ENCODE peak calls at places on chromosome 7, in ten cellular contexts. K, I, J, G, P, R, D, V, W and L are unnamed samples. For H3K4me1, the result is how much of the 10 kb centered on the place peaks cover.

GRCh38 chr7:12490105-12490688 is 80.3 kb upstream of the SCIN start:
- DNase-seq in R (no peak), V (peak), I (no peak), W (peak), D (peak), J (peak), G (no peak), K (no peak), P (no peak), L (no peak)

GRCh38 chr7:134315679-134316538 is 821 bp downstream of the SLC35B4 start:
- DNase-seq in D (no peak), R (no peak), G (no peak), V (peak), I (peak), J (peak), P (peak), W (peak), K (no peak), L (no peak)

GRCh38 chr7:101402081-101402779 is 39.6 kb downstream of the COL26A1 start:
- DNase-seq in J (peak), R (no peak), G (no peak), P (no peak), K (no peak), D (no peak), W (peak), V (no peak), I (peak), L (no peak)

GRCh38 chr7:80732635-80733034 is 94.2 kb downstream of the CD36 start:
- DNase-seq in R (no peak), I (no peak), J (no peak), D (no peak), W (peak), G (no peak), V (peak), P (no peak), K (no peak), L (no peak)

GRCh38 chr7:106071356-106071998 is 40.6 kb downstream of the SYPL1 start:
- DNase-seq in R (no peak), I (peak), W (no peak), G (peak), D (no peak), V (peak), K (no peak), J (peak), P (no peak), L (no peak)

GRCh38 chr7:119685906-119686305 is 587.1 kb upstream of the KCND2 start:
- DNase-seq in I (no peak), K (no peak), W (no peak), D (no peak), R (no peak), J (no peak), P (no peak), V (no peak), G (no peak), L (no peak)

GRCh38 chr7:106239406-106239805 is 45.4 kb downstream of the NAMPT start:
- DNase-seq in I (no peak), W (no peak), V (no peak), R (no peak), K (no peak), G (no peak), D (no peak), P (no peak), J (no peak), L (no peak)

GRCh38 chr7:95255691-95256090 is 68.6 kb downstream of the PON1 start:
- DNase-seq in D (no peak), V (no peak), W (no peak), R (no peak), K (no peak), I (no peak), J (no peak), G (no peak), P (no peak), L (no peak)

GRCh38 chr7:44259547-44260457 is 59.0 kb downstream of the YKT6 start:
- DNase-seq in G (no peak), V (no peak), K (peak), P (peak), J (peak), D (no peak), I (peak), R (peak), W (no peak), L (peak)

GRCh38 chr7:78634073-78634472 is 819.4 kb downstream of the MAGI2 start:
- DNase-seq in I (no peak), G (no peak), K (no peak), J (no peak), R (no peak), D (no peak), P (no peak), W (no peak), V (no peak), L (no peak)

GRCh38 chr7:55348502-55348901 is 16.6 kb upstream of the LANCL2 start:
- DNase-seq in W (no peak), D (no peak), K (no peak), G (no peak), I (no peak), J (peak), R (no peak), P (no peak), V (no peak), L (no peak)

GRCh38 chr7:111012799-111013675 is 77.9 kb upstream of the LRRN3 start:
- DNase-seq in J (no peak), R (no peak), V (no peak), I (no peak), W (no peak), G (no peak), D (no peak), K (no peak), P (no peak), L (no peak)

GRCh38 chr7:128395748-128396147 is 14.0 kb downstream of the IMPDH1 start:
- DNase-seq in R (no peak), P (no peak), D (no peak), V (no peak), J (no peak), K (no peak), I (no peak), W (peak), G (no peak), L (no peak)

GRCh38 chr7:138979988-138980574 is 1.1 kb downstream of the KIAA1549 start:
- DNase-seq in P (no peak), V (no peak), I (no peak), D (no peak), G (no peak), J (peak), R (no peak), K (no peak), W (no peak), L (no peak)

GRCh38 chr7:145360511-145361100 is 524.8 kb upstream of the TPK1 start:
- DNase-seq in K (no peak), R (no peak), I (no peak), P (no peak), W (no peak), V (no peak), J (no peak), D (no peak), G (no peak), L (no peak)

GRCh38 chr7:55087521-55087961 is 68.7 kb downstream of the EGFR start:
- DNase-seq in K (no peak), I (no peak), V (no peak), G (no peak), J (no peak), P (no peak), R (no peak), W (no peak), D (no peak), L (no peak)

GRCh38 chr7:102469351-102469971 is 4.7 kb downstream of the LRWD1 start:
- DNase-seq in G (no peak), I (no peak), W (no peak), K (no peak), J (no peak), R (no peak), V (no peak), D (no peak), P (no peak), L (no peak)

GRCh38 chr7:151448261-151449252 is 8.6 kb upstream of the CRYGN start:
- DNase-seq in R (peak), J (peak), D (peak), W (peak), G (peak), V (peak), K (peak), I (peak), P (peak), L (peak)

GRCh38 chr7:76272872-76273271 is 29.6 kb upstream of the HSPB1 start:
- DNase-seq in D (no peak), P (no peak), J (no peak), V (no peak), G (no peak), K (no peak), R (no peak), W (peak), I (no peak), L (no peak)

GRCh38 chr7:117323877-117324699 is 1.2 kb upstream of the WNT2 start:
- DNase-seq in G (peak), W (peak), V (no peak), P (peak), J (peak), K (peak), R (no peak), D (no peak), I (peak), L (peak)

GRCh38 chr7:148303295-148304013 is 287.1 kb upstream of the C7orf33 start:
- DNase-seq in D (no peak), W (no peak), J (peak), P (peak), I (peak), V (peak), G (no peak), R (peak), K (peak), L (peak)

GRCh38 chr7:66768865-66769832 is 28.6 kb downstream of the RABGEF1 start:
- DNase-seq in K (no peak), J (no peak), P (no peak), I (no peak), V (peak), G (no peak), R (no peak), W (no peak), D (no peak), L (no peak)

GRCh38 chr7:90262438-90262837 is 17.5 kb downstream of the CFAP69 start:
- DNase-seq in I (no peak), K (no peak), G (no peak), P (no peak), D (peak), J (peak), W (peak), V (peak), R (no peak), L (no peak)

GRCh38 chr7:19362099-19362498 is 216.9 kb upstream of the FERD3L start:
- DNase-seq in I (no peak), J (peak), G (no peak), W (no peak), V (no peak), P (no peak), R (no peak), K (no peak), D (no peak), L (no peak)

GRCh38 chr7:15556706-15557105 is 5.1 kb downstream of the AGMO start:
- DNase-seq in I (no peak), D (no peak), P (no peak), V (no peak), R (no peak), K (no peak), J (no peak), W (no peak), G (no peak), L (no peak)

GRCh38 chr7:15554081-15554480 is 7.7 kb downstream of the AGMO start:
- DNase-seq in V (no peak), J (peak), P (no peak), D (no peak), G (no peak), K (no peak), W (no peak), I (no peak), R (no peak), L (no peak)

GRCh38 chr7:15557186-15557585 is 4.6 kb downstream of the AGMO start:
- DNase-seq in V (no peak), G (no peak), K (no peak), J (no peak), R (no peak), D (no peak), I (no peak), W (no peak), P (no peak), L (no peak)

GRCh38 chr7:15554744-15555143 is 7.1 kb downstream of the AGMO start:
- DNase-seq in W (no peak), K (no peak), J (no peak), R (no peak), V (no peak), G (no peak), P (no peak), D (no peak), I (no peak), L (no peak)

DNA sequence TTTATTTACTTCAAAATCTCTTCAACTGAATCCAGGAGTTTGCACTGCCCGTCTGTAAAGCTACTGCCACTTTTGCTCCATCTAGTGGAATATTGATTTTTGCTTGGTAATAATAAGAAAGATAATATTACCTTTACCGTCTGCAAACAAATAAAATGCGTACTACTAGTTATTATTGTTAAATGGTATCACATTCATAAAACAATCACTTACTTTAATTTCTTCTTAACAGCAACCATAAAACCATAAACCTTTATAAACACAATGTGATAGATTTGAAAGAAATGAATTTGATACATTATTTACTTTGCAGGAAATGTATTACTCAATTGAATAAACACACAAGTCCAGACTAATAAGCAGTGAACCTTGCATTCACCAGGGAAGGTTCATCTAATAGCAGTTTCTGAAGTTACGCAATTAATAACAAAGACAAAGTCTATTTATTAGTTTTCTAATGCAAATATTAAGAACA is 6.4 kb downstream of the AGMO start:
- DNase-seq in J (peak), G (no peak), P (no peak), K (no peak), W (no peak), R (no peak), V (no peak), I (no peak), D (no peak), L (no peak)
- H3K4me3 ChIP-seq in J (no peak), G (no peak), P (no peak), K (no peak), W (no peak), R (no peak), V (no peak), I (no peak), D (no peak), L (no peak)

GRCh38 chr7:30172451-30172850 is 37.7 kb downstream of the MTURN start:
- DNase-seq in P (no peak), K (no peak), J (no peak), R (no peak), D (no peak), W (no peak), I (no peak), V (no peak), G (no peak), L (no peak)

GRCh38 chr7:30170460-30171197 is 35.8 kb downstream of the MTURN start:
- DNase-seq in W (no peak), P (no peak), D (no peak), V (no peak), K (no peak), R (no peak), G (no peak), J (no peak), I (no peak), L (no peak)

GRCh38 chr7:30175171-30175570 is 40.4 kb downstream of the MTURN start:
- DNase-seq in D (no peak), W (no peak), J (peak), G (no peak), I (no peak), K (no peak), V (no peak), R (no peak), P (no peak), L (no peak)

GRCh38 chr7:30171753-30172447 is 37.1 kb downstream of the MTURN start:
- DNase-seq in G (no peak), V (no peak), D (no peak), W (no peak), R (no peak), K (no peak), J (no peak), P (no peak), I (no peak), L (no peak)

GRCh38 chr7:30173058-30173897 is 38.5 kb downstream of the MTURN start:
- DNase-seq in P (peak), D (no peak), J (peak), G (peak), K (peak), R (peak), V (peak), W (no peak), I (peak), L (peak)
- H3K4me1 ChIP-seq in P (under half), D (under half), J (under half), G (under half), K (half or more), R (under half), V (under half), W (under half), I (under half), L (under half)

DNA sequence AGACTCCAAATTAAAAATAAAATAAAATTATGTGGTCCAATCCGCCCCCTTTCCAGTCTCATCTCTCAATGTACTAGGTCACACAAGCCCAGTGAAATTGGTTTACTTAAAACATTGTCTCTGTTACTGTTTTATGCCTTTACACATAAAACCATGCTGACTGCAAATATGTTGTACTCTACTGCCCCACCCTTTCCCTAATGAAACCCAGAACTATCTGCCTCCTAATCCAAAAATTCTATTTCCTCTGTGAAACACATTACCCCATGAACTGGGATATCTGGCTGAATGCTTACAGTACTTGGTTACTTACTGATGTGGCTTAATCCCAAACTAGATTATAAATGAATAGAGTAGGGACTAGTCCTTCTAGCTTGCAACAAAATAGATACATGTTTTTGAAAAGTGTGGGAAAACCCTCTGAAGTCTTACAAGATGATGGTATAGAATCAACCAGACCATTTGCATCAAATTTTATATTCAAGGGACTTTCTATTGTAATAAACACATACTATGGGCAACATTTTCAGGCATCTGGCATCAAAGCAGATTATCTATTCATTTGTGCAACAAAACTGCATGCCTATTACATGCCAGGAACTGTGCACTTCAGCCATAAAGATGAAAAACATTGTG is 10.0 kb upstream of the KMT2E start:
- DNase-seq in J (no peak), K (no peak), V (no peak), P (no peak), W (no peak), G (no peak), R (no peak), D (no peak), I (no peak), L (no peak)
- H3K4me3 ChIP-seq in J (no peak), K (peak), V (no peak), P (peak), W (no peak), G (no peak), R (no peak), D (no peak), I (no peak), L (no peak)

GRCh38 chr7:26855421-26855820 is 9.0 kb downstream of the SKAP2 start:
- DNase-seq in I (no peak), P (no peak), K (no peak), J (no peak), D (no peak), R (no peak), G (no peak), W (no peak), V (no peak), L (no peak)

GRCh38 chr7:26854932-26855331 is 9.5 kb downstream of the SKAP2 start:
- DNase-seq in J (no peak), W (no peak), K (no peak), I (no peak), V (no peak), G (no peak), D (no peak), P (no peak), R (no peak), L (no peak)

GRCh38 chr7:26857534-26858228 is 6.7 kb downstream of the SKAP2 start:
- DNase-seq in D (no peak), V (no peak), R (no peak), J (no peak), W (peak), G (no peak), I (peak), K (no peak), P (no peak), L (no peak)

GRCh38 chr7:26857170-26857533 is 7.2 kb downstream of the SKAP2 start:
- DNase-seq in P (no peak), K (no peak), D (no peak), I (no peak), R (no peak), G (no peak), W (no peak), J (no peak), V (no peak), L (no peak)

DNA sequence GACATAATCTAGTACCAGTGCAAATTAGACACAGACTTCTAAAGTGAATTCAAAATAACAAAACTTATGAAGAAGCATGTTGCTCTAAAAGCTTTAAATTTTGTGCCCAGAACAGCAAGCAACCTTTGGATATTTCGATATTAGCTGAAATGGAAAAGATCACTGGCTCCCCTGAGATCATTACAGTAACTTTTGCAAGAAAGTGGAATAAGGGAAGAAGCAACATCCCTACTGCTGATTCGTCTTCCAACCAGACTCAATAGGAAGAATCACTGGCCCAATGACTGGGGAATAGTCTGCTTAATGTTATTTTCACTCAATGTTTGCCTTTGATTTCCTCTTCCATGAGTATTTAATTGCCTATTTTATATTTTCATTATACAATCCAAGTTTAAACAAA is 7.9 kb downstream of the SKAP2 start:
- DNase-seq in J (no peak), R (no peak), V (no peak), I (no peak), K (no peak), P (no peak), W (no peak), G (no peak), D (no peak), L (no peak)
- H3K4me1 ChIP-seq in J (under half), R (under half), V (under half), I (under half), K (under half), P (under half), W (under half), G (under half), D (under half), L (under half)

GRCh38 chr7:130668258-130669050 is at the start of gene COPG2:
- DNase-seq in P (peak), K (peak), I (peak), D (peak), R (peak), V (peak), J (peak), G (peak), W (peak), L (peak)
- H3K4me3 ChIP-seq in P (peak), K (peak), I (peak), D (peak), R (peak), V (peak), J (peak), G (peak), W (peak), L (peak)

DNA sequence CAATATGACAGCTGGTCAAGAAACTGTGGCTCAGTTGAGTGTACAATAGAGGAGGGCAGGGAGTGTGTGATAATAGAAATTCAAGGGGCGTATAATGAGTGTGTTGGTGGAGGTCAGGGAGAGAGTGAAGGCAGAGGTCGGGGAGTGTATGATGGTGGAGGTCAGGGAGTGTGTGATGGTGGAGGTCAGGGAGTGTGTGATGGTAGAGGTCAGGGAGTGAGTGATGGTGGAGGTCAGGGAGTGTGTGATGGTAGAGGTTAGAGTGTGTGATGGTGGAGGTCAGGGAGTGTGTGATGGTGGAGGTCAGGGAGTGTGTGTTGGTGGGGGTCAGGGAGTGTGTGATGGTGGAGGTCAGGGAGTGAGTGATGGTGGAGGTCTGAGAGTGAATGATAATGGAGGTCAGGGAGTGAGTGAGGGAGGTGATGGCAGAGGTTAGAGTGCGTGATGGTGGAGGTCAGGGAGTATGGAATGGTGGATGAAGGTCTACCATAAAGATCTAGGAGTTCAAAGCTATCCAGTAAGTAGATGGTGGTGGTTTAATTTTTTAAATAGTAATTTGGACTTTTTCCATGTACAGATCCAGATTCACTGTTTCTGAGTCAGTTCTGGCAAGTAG is 57.7 kb upstream of the TNS3 start:
- DNase-seq in G (no peak), I (no peak), K (no peak), W (no peak), R (no peak), J (no peak), V (no peak), D (no peak), P (no peak), L (no peak)
- H3K4me1 ChIP-seq in G (under half), I (under half), K (half or more), W (under half), R (under half), J (under half), V (under half), D (under half), P (under half), L (under half)

GRCh38 chr7:87048839-87049238 is 10.6 kb downstream of the ELAPOR2 start:
- DNase-seq in J (no peak), D (no peak), R (no peak), P (no peak), K (no peak), V (no peak), I (no peak), G (no peak), W (no peak), L (no peak)
- H3K4me3 ChIP-seq in J (no peak), D (no peak), R (no peak), P (no peak), K (no peak), V (no peak), I (no peak), G (no peak), W (no peak), L (no peak)